ENCODE peak calls at places on chromosomes 13 and 19, in four cellular contexts. One of them, this sample, is unnamed.

GRCh38 chr13:40445557-40445990 is 220.9 kb downstream of the FOXO1 start:
- DNase-seq in fibroblast of mammary gland: peak
- DNase-seq in choroid plexus epithelial cell: peak
- DNase-seq in activated B cell treated with CpG ODN at 0.5 μM for 24 hours: peak
- DNase-seq in this sample: no peak

GRCh38 chr13:44313674-44314073 is 60.0 kb upstream of the SERP2 start:
- DNase-seq in fibroblast of mammary gland: peak
- DNase-seq in choroid plexus epithelial cell: peak
- DNase-seq in activated B cell treated with CpG ODN at 0.5 μM for 24 hours: no peak
- DNase-seq in this sample: no peak

GRCh38 chr13:50156140-50156539 is 140.9 kb downstream of the KCNRG start:
- DNase-seq in fibroblast of mammary gland: peak
- DNase-seq in choroid plexus epithelial cell: peak
- DNase-seq in activated B cell treated with CpG ODN at 0.5 μM for 24 hours: no peak
- DNase-seq in this sample: no peak

GRCh38 chr13:97432232-97432916 is 1.6 kb upstream of the RAP2A start:
- DNase-seq in fibroblast of mammary gland: no peak
- DNase-seq in choroid plexus epithelial cell: no peak
- DNase-seq in activated B cell treated with CpG ODN at 0.5 μM for 24 hours: no peak
- DNase-seq in this sample: no peak

GRCh38 chr19:38870612-38871011 is 7.5 kb downstream of the RINL start:
- DNase-seq in fibroblast of mammary gland: no peak
- DNase-seq in choroid plexus epithelial cell: no peak
- DNase-seq in activated B cell treated with CpG ODN at 0.5 μM for 24 hours: no peak
- DNase-seq in this sample: no peak

GRCh38 chr19:8589177-8589714 is 12.0 kb upstream of the MYO1F start:
- DNase-seq in fibroblast of mammary gland: no peak
- DNase-seq in choroid plexus epithelial cell: no peak
- DNase-seq in activated B cell treated with CpG ODN at 0.5 μM for 24 hours: no peak
- DNase-seq in this sample: no peak

GRCh38 chr13:26710166-26710565 is 50.4 kb downstream of the GPR12 start:
- DNase-seq in fibroblast of mammary gland: no peak
- DNase-seq in choroid plexus epithelial cell: no peak
- DNase-seq in activated B cell treated with CpG ODN at 0.5 μM for 24 hours: no peak
- DNase-seq in this sample: peak

GRCh38 chr13:36028359-36028758 is 102.8 kb downstream of the DCLK1 start:
- DNase-seq in fibroblast of mammary gland: no peak
- DNase-seq in choroid plexus epithelial cell: no peak
- DNase-seq in activated B cell treated with CpG ODN at 0.5 μM for 24 hours: no peak
- DNase-seq in this sample: no peak

GRCh38 chr13:97142452-97142851 is 79.7 kb upstream of the MBNL2 start:
- DNase-seq in fibroblast of mammary gland: peak
- DNase-seq in choroid plexus epithelial cell: peak
- DNase-seq in activated B cell treated with CpG ODN at 0.5 μM for 24 hours: no peak
- DNase-seq in this sample: no peak

GRCh38 chr13:104898484-104898883 is 1637.0 kb downstream of the EFNB2 start:
- DNase-seq in fibroblast of mammary gland: no peak
- DNase-seq in choroid plexus epithelial cell: no peak
- DNase-seq in activated B cell treated with CpG ODN at 0.5 μM for 24 hours: no peak
- DNase-seq in this sample: no peak

GRCh38 chr13:46478641-46479040 is 74.3 kb upstream of the LRCH1 start:
- DNase-seq in fibroblast of mammary gland: peak
- DNase-seq in choroid plexus epithelial cell: no peak
- DNase-seq in activated B cell treated with CpG ODN at 0.5 μM for 24 hours: no peak
- DNase-seq in this sample: no peak

GRCh38 chr13:32255744-32256120 is 59.4 kb downstream of the ZAR1L start:
- DNase-seq in fibroblast of mammary gland: no peak
- DNase-seq in choroid plexus epithelial cell: peak
- DNase-seq in activated B cell treated with CpG ODN at 0.5 μM for 24 hours: no peak
- DNase-seq in this sample: no peak

GRCh38 chr13:32254916-32255743 is 60.0 kb downstream of the ZAR1L start:
- DNase-seq in fibroblast of mammary gland: no peak
- DNase-seq in choroid plexus epithelial cell: no peak
- DNase-seq in activated B cell treated with CpG ODN at 0.5 μM for 24 hours: no peak
- DNase-seq in this sample: no peak

GRCh38 chr13:32256243-32256642 is 58.9 kb downstream of the ZAR1L start:
- DNase-seq in fibroblast of mammary gland: no peak
- DNase-seq in choroid plexus epithelial cell: no peak
- DNase-seq in activated B cell treated with CpG ODN at 0.5 μM for 24 hours: no peak
- DNase-seq in this sample: no peak

GRCh38 chr13:32259116-32259515 is 56.0 kb downstream of the ZAR1L start:
- DNase-seq in fibroblast of mammary gland: no peak
- DNase-seq in choroid plexus epithelial cell: no peak
- DNase-seq in activated B cell treated with CpG ODN at 0.5 μM for 24 hours: no peak
- DNase-seq in this sample: no peak

DNA sequence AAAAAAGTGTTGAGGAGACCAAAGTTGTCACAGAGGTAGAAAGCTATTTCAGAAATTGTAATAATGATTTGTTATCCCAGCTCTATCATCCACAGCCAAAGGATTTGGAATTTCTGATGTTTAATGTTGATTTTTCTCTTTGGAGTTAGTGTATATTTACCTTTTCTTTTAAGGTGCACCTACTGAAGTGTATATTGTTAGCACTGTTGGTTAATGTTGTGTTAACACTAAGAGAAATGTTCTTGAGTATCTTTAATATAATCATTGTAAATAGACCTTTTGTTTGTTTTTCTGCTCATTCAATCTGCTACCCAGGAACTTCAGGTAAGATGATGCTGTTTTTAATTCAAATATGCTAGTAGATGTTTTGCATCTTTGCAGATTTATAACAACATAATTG is 57.5 kb downstream of the ZAR1L start:
- DNase-seq in fibroblast of mammary gland: no peak
- DNase-seq in choroid plexus epithelial cell: no peak
- DNase-seq in activated B cell treated with CpG ODN at 0.5 μM for 24 hours: no peak
- DNase-seq in this sample: no peak
- TF ChIP-seq CTCF in fibroblast of mammary gland: no peak
- TF ChIP-seq CTCF in choroid plexus epithelial cell: no peak
- TF ChIP-seq CTCF in activated B cell treated with CpG ODN at 0.5 μM for 24 hours: no peak
- TF ChIP-seq CTCF in this sample: no peak

GRCh38 chr19:3519126-3519525 is 13.0 kb downstream of the FZR1 start:
- DNase-seq in fibroblast of mammary gland: no peak
- DNase-seq in choroid plexus epithelial cell: no peak
- DNase-seq in activated B cell treated with CpG ODN at 0.5 μM for 24 hours: no peak
- DNase-seq in this sample: no peak

GRCh38 chr19:3518231-3518630 is 12.1 kb downstream of the FZR1 start:
- DNase-seq in fibroblast of mammary gland: no peak
- DNase-seq in choroid plexus epithelial cell: no peak
- DNase-seq in activated B cell treated with CpG ODN at 0.5 μM for 24 hours: no peak
- DNase-seq in this sample: no peak

GRCh38 chr19:3518669-3519068 is 12.6 kb downstream of the FZR1 start:
- DNase-seq in fibroblast of mammary gland: no peak
- DNase-seq in choroid plexus epithelial cell: no peak
- DNase-seq in activated B cell treated with CpG ODN at 0.5 μM for 24 hours: no peak
- DNase-seq in this sample: no peak

GRCh38 chr19:3521104-3521445 is 15.0 kb downstream of the FZR1 start:
- DNase-seq in fibroblast of mammary gland: no peak
- DNase-seq in choroid plexus epithelial cell: no peak
- DNase-seq in activated B cell treated with CpG ODN at 0.5 μM for 24 hours: no peak
- DNase-seq in this sample: no peak

GRCh38 chr19:3520166-3521103 is 14.3 kb downstream of the FZR1 start:
- DNase-seq in fibroblast of mammary gland: no peak
- DNase-seq in choroid plexus epithelial cell: no peak
- DNase-seq in activated B cell treated with CpG ODN at 0.5 μM for 24 hours: no peak
- DNase-seq in this sample: no peak
- TF ChIP-seq CTCF in fibroblast of mammary gland: no peak
- TF ChIP-seq CTCF in choroid plexus epithelial cell: no peak
- TF ChIP-seq CTCF in activated B cell treated with CpG ODN at 0.5 μM for 24 hours: no peak
- TF ChIP-seq CTCF in this sample: peak

GRCh38 chr19:10820173-10820572 is 15.8 kb downstream of the TMED1 start:
- DNase-seq in fibroblast of mammary gland: no peak
- DNase-seq in choroid plexus epithelial cell: no peak
- DNase-seq in activated B cell treated with CpG ODN at 0.5 μM for 24 hours: no peak
- DNase-seq in this sample: no peak
- TF ChIP-seq CTCF in fibroblast of mammary gland: peak
- TF ChIP-seq CTCF in choroid plexus epithelial cell: peak
- TF ChIP-seq CTCF in activated B cell treated with CpG ODN at 0.5 μM for 24 hours: no peak
- TF ChIP-seq CTCF in this sample: peak

GRCh38 chr19:4557971-4558941 is 1.2 kb downstream of the SEMA6B start:
- DNase-seq in fibroblast of mammary gland: no peak
- DNase-seq in choroid plexus epithelial cell: no peak
- DNase-seq in activated B cell treated with CpG ODN at 0.5 μM for 24 hours: peak
- DNase-seq in this sample: peak

GRCh38 chr19:4555657-4556561 is 3.6 kb downstream of the SEMA6B start:
- DNase-seq in fibroblast of mammary gland: no peak
- DNase-seq in choroid plexus epithelial cell: no peak
- DNase-seq in activated B cell treated with CpG ODN at 0.5 μM for 24 hours: no peak
- DNase-seq in this sample: no peak

GRCh38 chr19:4559569-4559968 is at the start of gene SEMA6B:
- DNase-seq in fibroblast of mammary gland: no peak
- DNase-seq in choroid plexus epithelial cell: peak
- DNase-seq in activated B cell treated with CpG ODN at 0.5 μM for 24 hours: no peak
- DNase-seq in this sample: no peak

GRCh38 chr19:4556574-4557185 is 2.8 kb downstream of the SEMA6B start:
- DNase-seq in fibroblast of mammary gland: peak
- DNase-seq in choroid plexus epithelial cell: no peak
- DNase-seq in activated B cell treated with CpG ODN at 0.5 μM for 24 hours: no peak
- DNase-seq in this sample: no peak

DNA sequence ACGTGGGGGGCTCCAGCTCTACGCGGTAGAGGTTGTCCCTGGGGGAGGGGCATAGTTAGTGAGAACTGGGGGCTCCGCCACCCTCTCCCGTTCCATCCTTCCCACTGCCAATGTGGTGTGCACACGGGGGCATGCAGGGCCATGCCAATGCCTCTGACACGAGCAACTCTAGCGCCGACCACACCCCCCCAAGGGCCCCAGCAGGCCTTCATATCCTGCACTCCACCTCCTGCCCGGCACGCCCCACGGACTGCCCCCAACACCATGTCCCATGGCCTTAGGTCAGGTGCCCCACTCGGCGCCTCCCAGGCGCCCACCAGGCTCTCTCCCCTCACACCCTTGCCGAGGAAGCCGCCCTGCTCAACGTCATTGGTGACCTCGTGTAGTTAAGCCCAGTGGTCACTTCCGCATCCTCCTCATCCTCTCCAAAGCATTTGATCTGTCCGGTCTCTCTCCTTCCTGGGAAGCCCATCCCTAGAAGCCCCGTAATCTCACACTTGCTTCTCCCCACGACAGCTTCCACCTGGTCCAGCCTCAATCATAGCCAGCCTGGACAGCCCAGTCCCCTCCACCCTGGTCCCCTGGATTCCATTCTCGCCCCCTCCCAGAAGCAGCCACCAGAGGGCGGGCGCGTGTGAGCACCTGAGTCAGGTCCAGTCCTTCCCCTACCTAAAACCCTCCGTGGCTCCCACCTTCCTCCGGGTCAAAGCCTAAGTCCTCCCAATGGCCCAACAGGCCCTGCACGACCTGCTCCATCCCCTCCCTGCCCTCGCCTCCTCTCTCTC is 2.1 kb downstream of the SEMA6B start:
- DNase-seq in fibroblast of mammary gland: no peak
- DNase-seq in choroid plexus epithelial cell: no peak
- DNase-seq in activated B cell treated with CpG ODN at 0.5 μM for 24 hours: no peak
- DNase-seq in this sample: peak
- TF ChIP-seq CTCF in fibroblast of mammary gland: no peak
- TF ChIP-seq CTCF in choroid plexus epithelial cell: peak
- TF ChIP-seq CTCF in activated B cell treated with CpG ODN at 0.5 μM for 24 hours: no peak
- TF ChIP-seq CTCF in this sample: no peak

GRCh38 chr19:33246729-33247440 is 21.2 kb upstream of the SLC7A10 start:
- DNase-seq in fibroblast of mammary gland: no peak
- DNase-seq in choroid plexus epithelial cell: no peak
- DNase-seq in activated B cell treated with CpG ODN at 0.5 μM for 24 hours: no peak
- DNase-seq in this sample: no peak

GRCh38 chr19:33248553-33248953 is 22.9 kb upstream of the SLC7A10 start:
- DNase-seq in fibroblast of mammary gland: no peak
- DNase-seq in choroid plexus epithelial cell: no peak
- DNase-seq in activated B cell treated with CpG ODN at 0.5 μM for 24 hours: no peak
- DNase-seq in this sample: no peak

GRCh38 chr19:33247441-33247819 is 21.8 kb upstream of the SLC7A10 start:
- DNase-seq in fibroblast of mammary gland: no peak
- DNase-seq in choroid plexus epithelial cell: no peak
- DNase-seq in activated B cell treated with CpG ODN at 0.5 μM for 24 hours: no peak
- DNase-seq in this sample: no peak

GRCh38 chr19:33248104-33248503 is 22.5 kb upstream of the SLC7A10 start:
- DNase-seq in fibroblast of mammary gland: no peak
- DNase-seq in choroid plexus epithelial cell: no peak
- DNase-seq in activated B cell treated with CpG ODN at 0.5 μM for 24 hours: no peak
- DNase-seq in this sample: no peak

DNA sequence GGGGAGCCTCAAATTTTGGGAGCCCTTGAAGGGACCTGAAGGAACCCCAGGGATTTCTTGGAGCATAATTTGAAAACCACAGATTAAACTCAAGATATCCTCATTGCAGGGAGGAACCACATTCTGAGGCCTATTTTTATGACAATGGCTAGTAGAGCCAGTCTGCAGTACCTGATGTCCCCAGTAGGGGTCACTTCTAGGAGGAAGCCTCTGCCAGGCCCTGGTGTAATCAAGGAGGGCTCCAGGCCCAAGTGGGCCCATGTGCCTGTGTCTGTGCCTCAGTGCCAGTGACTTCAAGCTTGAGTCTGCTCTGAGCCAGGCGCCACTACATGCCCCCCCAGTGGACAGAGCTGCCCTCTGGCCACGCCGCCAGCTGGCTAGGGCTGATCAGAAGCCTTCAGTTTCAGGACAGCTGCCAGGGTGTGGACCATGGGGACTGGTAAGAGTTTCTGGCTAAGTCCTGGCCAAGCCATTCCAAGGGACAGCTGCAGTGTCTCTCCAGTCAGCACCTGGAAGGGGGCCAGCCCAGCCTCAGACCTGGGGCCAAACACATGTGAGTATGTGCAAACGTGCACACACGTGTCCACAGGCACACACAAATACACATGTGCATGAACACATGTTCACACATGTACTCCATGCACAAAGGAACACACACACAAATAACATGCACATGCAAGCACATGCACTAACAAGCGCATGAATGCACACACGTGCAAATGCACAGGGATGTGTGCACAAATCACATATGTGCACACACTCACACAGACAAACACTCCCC is 20.5 kb upstream of the SLC7A10 start:
- DNase-seq in fibroblast of mammary gland: no peak
- DNase-seq in choroid plexus epithelial cell: peak
- DNase-seq in activated B cell treated with CpG ODN at 0.5 μM for 24 hours: no peak
- DNase-seq in this sample: no peak
- TF ChIP-seq CTCF in fibroblast of mammary gland: peak
- TF ChIP-seq CTCF in choroid plexus epithelial cell: peak
- TF ChIP-seq CTCF in activated B cell treated with CpG ODN at 0.5 μM for 24 hours: no peak
- TF ChIP-seq CTCF in this sample: peak

This sample was measured in type B pancreatic cell.